ENCODE peak calls at places on chromosomes 5 and 9, in four cellular contexts. One of them, this sample, is unnamed.

GRCh38 chr5:75072066-75072465 is 19.7 kb upstream of the GCNT4 start:
- DNase-seq in activated naive CD8-positive, alpha-beta T cell treated with anti-CD3 and anti-CD28 coated beads, Interleukin-2, amount 10 ng/mL, durations not matched to agents 7 days and 5 days: no peak
- DNase-seq in HuH-7.5: no peak
- DNase-seq in NCI-H1436: no peak
- DNase-seq in this sample: no peak

GRCh38 chr5:119078071-119078846 is 7.4 kb downstream of the DMXL1 start:
- DNase-seq in activated naive CD8-positive, alpha-beta T cell treated with anti-CD3 and anti-CD28 coated beads, Interleukin-2, amount 10 ng/mL, durations not matched to agents 7 days and 5 days: no peak
- DNase-seq in HuH-7.5: no peak
- DNase-seq in NCI-H1436: no peak
- DNase-seq in this sample: no peak

GRCh38 chr9:106689089-106689488 is 173.9 kb upstream of the ZNF462 start:
- DNase-seq in activated naive CD8-positive, alpha-beta T cell treated with anti-CD3 and anti-CD28 coated beads, Interleukin-2, amount 10 ng/mL, durations not matched to agents 7 days and 5 days: no peak
- DNase-seq in HuH-7.5: no peak
- DNase-seq in NCI-H1436: no peak
- DNase-seq in this sample: no peak

GRCh38 chr9:123356851-123357747 is 1.1 kb downstream of the CRB2 start:
- DNase-seq in activated naive CD8-positive, alpha-beta T cell treated with anti-CD3 and anti-CD28 coated beads, Interleukin-2, amount 10 ng/mL, durations not matched to agents 7 days and 5 days: no peak
- DNase-seq in HuH-7.5: no peak
- DNase-seq in NCI-H1436: no peak
- DNase-seq in this sample: no peak

GRCh38 chr5:146173597-146173996 is 8.9 kb downstream of the LARS1 start:
- DNase-seq in activated naive CD8-positive, alpha-beta T cell treated with anti-CD3 and anti-CD28 coated beads, Interleukin-2, amount 10 ng/mL, durations not matched to agents 7 days and 5 days: no peak
- DNase-seq in HuH-7.5: no peak
- DNase-seq in NCI-H1436: no peak
- DNase-seq in this sample: no peak

GRCh38 chr9:72952914-72953313 is at the start of gene ALDH1A1:
- DNase-seq in activated naive CD8-positive, alpha-beta T cell treated with anti-CD3 and anti-CD28 coated beads, Interleukin-2, amount 10 ng/mL, durations not matched to agents 7 days and 5 days: no peak
- DNase-seq in HuH-7.5: no peak
- DNase-seq in NCI-H1436: peak
- DNase-seq in this sample: no peak

GRCh38 chr9:129406278-129407225 is 214.3 kb downstream of the C9orf50 start:
- DNase-seq in activated naive CD8-positive, alpha-beta T cell treated with anti-CD3 and anti-CD28 coated beads, Interleukin-2, amount 10 ng/mL, durations not matched to agents 7 days and 5 days: no peak
- DNase-seq in HuH-7.5: peak
- DNase-seq in NCI-H1436: no peak
- DNase-seq in this sample: no peak

GRCh38 chr5:151406322-151406947 is 41.0 kb upstream of the SLC36A1 start:
- DNase-seq in activated naive CD8-positive, alpha-beta T cell treated with anti-CD3 and anti-CD28 coated beads, Interleukin-2, amount 10 ng/mL, durations not matched to agents 7 days and 5 days: no peak
- DNase-seq in HuH-7.5: peak
- DNase-seq in NCI-H1436: no peak
- DNase-seq in this sample: no peak

GRCh38 chr5:55418994-55419991 is 111.5 kb downstream of the MTREX start:
- DNase-seq in activated naive CD8-positive, alpha-beta T cell treated with anti-CD3 and anti-CD28 coated beads, Interleukin-2, amount 10 ng/mL, durations not matched to agents 7 days and 5 days: no peak
- DNase-seq in HuH-7.5: no peak
- DNase-seq in NCI-H1436: no peak
- DNase-seq in this sample: no peak

GRCh38 chr5:161400583-161400982 is 145.9 kb downstream of the GABRB2 start:
- DNase-seq in activated naive CD8-positive, alpha-beta T cell treated with anti-CD3 and anti-CD28 coated beads, Interleukin-2, amount 10 ng/mL, durations not matched to agents 7 days and 5 days: no peak
- DNase-seq in HuH-7.5: no peak
- DNase-seq in NCI-H1436: no peak
- DNase-seq in this sample: no peak

GRCh38 chr9:21994996-21995651 is 533 bp downstream of the CDKN2B-AS1 start:
- DNase-seq in activated naive CD8-positive, alpha-beta T cell treated with anti-CD3 and anti-CD28 coated beads, Interleukin-2, amount 10 ng/mL, durations not matched to agents 7 days and 5 days: peak
- DNase-seq in HuH-7.5: no peak
- DNase-seq in NCI-H1436: peak
- DNase-seq in this sample: peak

GRCh38 chr9:92763721-92764380 is 782 bp downstream of the BICD2 start:
- DNase-seq in activated naive CD8-positive, alpha-beta T cell treated with anti-CD3 and anti-CD28 coated beads, Interleukin-2, amount 10 ng/mL, durations not matched to agents 7 days and 5 days: peak
- DNase-seq in HuH-7.5: peak
- DNase-seq in NCI-H1436: peak
- DNase-seq in this sample: no peak

GRCh38 chr9:2015581-2016410 is 649 bp downstream of the SMARCA2 start:
- DNase-seq in activated naive CD8-positive, alpha-beta T cell treated with anti-CD3 and anti-CD28 coated beads, Interleukin-2, amount 10 ng/mL, durations not matched to agents 7 days and 5 days: peak
- DNase-seq in HuH-7.5: peak
- DNase-seq in NCI-H1436: peak
- DNase-seq in this sample: peak

GRCh38 chr9:75889577-75889976 is 896 bp upstream of the PCSK5 start:
- DNase-seq in activated naive CD8-positive, alpha-beta T cell treated with anti-CD3 and anti-CD28 coated beads, Interleukin-2, amount 10 ng/mL, durations not matched to agents 7 days and 5 days: no peak
- DNase-seq in HuH-7.5: no peak
- DNase-seq in NCI-H1436: no peak
- DNase-seq in this sample: no peak

GRCh38 chr9:89295400-89295799 is 15.6 kb upstream of the CKS2 start:
- DNase-seq in activated naive CD8-positive, alpha-beta T cell treated with anti-CD3 and anti-CD28 coated beads, Interleukin-2, amount 10 ng/mL, durations not matched to agents 7 days and 5 days: no peak
- DNase-seq in HuH-7.5: no peak
- DNase-seq in NCI-H1436: no peak
- DNase-seq in this sample: no peak

GRCh38 chr5:90939208-90939607 is 380.6 kb downstream of the ADGRV1 start:
- DNase-seq in activated naive CD8-positive, alpha-beta T cell treated with anti-CD3 and anti-CD28 coated beads, Interleukin-2, amount 10 ng/mL, durations not matched to agents 7 days and 5 days: no peak
- DNase-seq in HuH-7.5: no peak
- DNase-seq in NCI-H1436: no peak
- DNase-seq in this sample: no peak

GRCh38 chr9:127187231-127187956 is 65.0 kb upstream of the ANGPTL2 start:
- DNase-seq in activated naive CD8-positive, alpha-beta T cell treated with anti-CD3 and anti-CD28 coated beads, Interleukin-2, amount 10 ng/mL, durations not matched to agents 7 days and 5 days: no peak
- DNase-seq in HuH-7.5: no peak
- DNase-seq in NCI-H1436: no peak
- DNase-seq in this sample: no peak

GRCh38 chr5:33400675-33401074 is 40.1 kb upstream of the TARS1 start:
- DNase-seq in activated naive CD8-positive, alpha-beta T cell treated with anti-CD3 and anti-CD28 coated beads, Interleukin-2, amount 10 ng/mL, durations not matched to agents 7 days and 5 days: no peak
- DNase-seq in HuH-7.5: no peak
- DNase-seq in NCI-H1436: no peak
- DNase-seq in this sample: no peak

GRCh38 chr9:37374892-37375291 is 47.6 kb upstream of the GRHPR start:
- DNase-seq in activated naive CD8-positive, alpha-beta T cell treated with anti-CD3 and anti-CD28 coated beads, Interleukin-2, amount 10 ng/mL, durations not matched to agents 7 days and 5 days: no peak
- DNase-seq in HuH-7.5: no peak
- DNase-seq in NCI-H1436: no peak
- DNase-seq in this sample: no peak

GRCh38 chr5:168172718-168173045 is 118.8 kb upstream of the WWC1 start:
- DNase-seq in activated naive CD8-positive, alpha-beta T cell treated with anti-CD3 and anti-CD28 coated beads, Interleukin-2, amount 10 ng/mL, durations not matched to agents 7 days and 5 days: no peak
- DNase-seq in HuH-7.5: no peak
- DNase-seq in NCI-H1436: no peak
- DNase-seq in this sample: no peak

GRCh38 chr5:142717582-142718215 is 31.8 kb upstream of the FGF1 start:
- DNase-seq in activated naive CD8-positive, alpha-beta T cell treated with anti-CD3 and anti-CD28 coated beads, Interleukin-2, amount 10 ng/mL, durations not matched to agents 7 days and 5 days: no peak
- DNase-seq in HuH-7.5: peak
- DNase-seq in NCI-H1436: no peak
- DNase-seq in this sample: no peak

GRCh38 chr5:56962286-56962685 is 10.4 kb upstream of the MIER3 start:
- DNase-seq in activated naive CD8-positive, alpha-beta T cell treated with anti-CD3 and anti-CD28 coated beads, Interleukin-2, amount 10 ng/mL, durations not matched to agents 7 days and 5 days: no peak
- DNase-seq in HuH-7.5: peak
- DNase-seq in NCI-H1436: no peak
- DNase-seq in this sample: no peak

GRCh38 chr9:26313108-26313507 is 579.5 kb downstream of the CAAP1 start:
- DNase-seq in activated naive CD8-positive, alpha-beta T cell treated with anti-CD3 and anti-CD28 coated beads, Interleukin-2, amount 10 ng/mL, durations not matched to agents 7 days and 5 days: no peak
- DNase-seq in HuH-7.5: no peak
- DNase-seq in NCI-H1436: no peak
- DNase-seq in this sample: no peak

GRCh38 chr5:151094054-151094858 is 13.4 kb upstream of the TNIP1 start:
- DNase-seq in activated naive CD8-positive, alpha-beta T cell treated with anti-CD3 and anti-CD28 coated beads, Interleukin-2, amount 10 ng/mL, durations not matched to agents 7 days and 5 days: peak
- DNase-seq in HuH-7.5: no peak
- DNase-seq in NCI-H1436: no peak
- DNase-seq in this sample: no peak

GRCh38 chr5:61319388-61320146 is 12.5 kb upstream of the ZSWIM6 start:
- DNase-seq in activated naive CD8-positive, alpha-beta T cell treated with anti-CD3 and anti-CD28 coated beads, Interleukin-2, amount 10 ng/mL, durations not matched to agents 7 days and 5 days: no peak
- DNase-seq in HuH-7.5: no peak
- DNase-seq in NCI-H1436: peak
- DNase-seq in this sample: no peak

GRCh38 chr5:114411380-114411931 is 49.6 kb downstream of the KCNN2 start:
- DNase-seq in activated naive CD8-positive, alpha-beta T cell treated with anti-CD3 and anti-CD28 coated beads, Interleukin-2, amount 10 ng/mL, durations not matched to agents 7 days and 5 days: no peak
- DNase-seq in HuH-7.5: no peak
- DNase-seq in NCI-H1436: no peak
- DNase-seq in this sample: no peak

GRCh38 chr9:114662081-114662989 is 4.7 kb upstream of the TEX53 start:
- DNase-seq in activated naive CD8-positive, alpha-beta T cell treated with anti-CD3 and anti-CD28 coated beads, Interleukin-2, amount 10 ng/mL, durations not matched to agents 7 days and 5 days: peak
- DNase-seq in HuH-7.5: peak
- DNase-seq in NCI-H1436: peak
- DNase-seq in this sample: peak